ENCODE peak calls at places on chromosomes 13 and 19, in nine cellular contexts. R is left lobe of liver; L is stimulated activated CD8-positive, alpha-beta memory T cell treated with anti-CD3 and anti-CD28 coated beads, Interleukin-4, amount 100 ng/mL, for 48 hours; P is ecto neural progenitor cell; M is T-helper 2 cell; F is HuH-7; S is hypothalamus; X is M059J; Q is astrocyte of the spinal cord. E is an unnamed sample.

GRCh38 chr13:51557875-51558604 is 26.2 kb upstream of the WDFY2 start:
- DNase-seq in R (no peak), L (no peak), P (no peak), M (no peak), F (no peak), S (no peak), X (peak; percentile 65), Q (peak; percentile 75), E (no peak)

GRCh38 chr13:37127706-37128241 is 22.3 kb upstream of the CSNK1A1L start:
- DNase-seq in R (no peak), L (no peak), P (no peak), M (no peak), F (no peak), S (no peak), X (peak; percentile 74), Q (peak; percentile 95), E (no peak)

GRCh38 chr13:111031531-111031961 is 83.6 kb upstream of the ARHGEF7 start:
- DNase-seq in R (no peak), L (no peak), P (no peak), M (no peak), F (no peak), S (no peak), X (peak; percentile 90), Q (peak; percentile 67), E (no peak)

GRCh38 chr19:35264281-35265125 is 4.3 kb upstream of the USF2 start:
- DNase-seq in R (peak; percentile 40), L (peak; percentile 22), P (peak; percentile 31), M (no peak), F (no peak), S (no peak), X (no peak), Q (no peak), E (no peak)

GRCh38 chr19:49932731-49933131 is 3.4 kb upstream of the NUP62 start:
- DNase-seq in R (no peak), L (no peak), P (no peak), M (no peak), F (no peak), S (no peak), X (no peak), Q (no peak), E (no peak)

GRCh38 chr19:3146677-3147100 is 10.9 kb downstream of the GNA15 start:
- DNase-seq in R (no peak), L (peak; percentile 90), P (no peak), M (peak; percentile 63), F (peak; percentile 50), S (no peak), X (no peak), Q (no peak), E (no peak)

GRCh38 chr19:8973501-8974091 is 36.6 kb downstream of the MUC16 start:
- DNase-seq in R (no peak), L (no peak), P (no peak), M (no peak), F (peak; percentile 13), S (no peak), X (peak; percentile 18), Q (no peak), E (no peak)

GRCh38 chr13:32206097-32206740 is 108.9 kb downstream of the ZAR1L start:
- DNase-seq in R (no peak), L (no peak), P (no peak), M (no peak), F (no peak), S (no peak), X (peak; percentile 14), Q (no peak), E (no peak)

GRCh38 chr19:55619264-55619663 is 5.1 kb downstream of the ZNF784 start:
- DNase-seq in R (no peak), L (no peak), P (no peak), M (no peak), F (no peak), S (no peak), X (no peak), Q (no peak), E (no peak)

GRCh38 chr19:45402469-45403070 is 2.3 kb downstream of the PPP1R13L start:
- DNase-seq in R (no peak), L (peak; percentile 58), P (peak; percentile 83), M (no peak), F (peak; percentile 63), S (no peak), X (no peak), Q (no peak), E (no peak)

GRCh38 chr19:34989248-34989797 is 10.8 kb upstream of the GRAMD1A start:
- DNase-seq in R (no peak), L (no peak), P (no peak), M (no peak), F (no peak), S (no peak), X (no peak), Q (no peak), E (no peak)

GRCh38 chr19:51185069-51185867 is 39.6 kb upstream of the CD33 start:
- DNase-seq in R (no peak), L (no peak), P (no peak), M (no peak), F (no peak), S (no peak), X (no peak), Q (no peak), E (no peak)

GRCh38 chr19:53394522-53394973 is 401 bp upstream of the ZNF765 start:
- DNase-seq in R (peak; percentile 48), L (peak; percentile 24), P (peak; percentile 79), M (no peak), F (peak; percentile 31), S (peak; percentile 15), X (peak; percentile 83), Q (no peak), E (peak; percentile 22)

GRCh38 chr19:33781996-33782395 is 14.7 kb upstream of the KCTD15 start:
- DNase-seq in R (no peak), L (no peak), P (no peak), M (no peak), F (no peak), S (no peak), X (peak; percentile 38), Q (peak; percentile 27), E (no peak)

GRCh38 chr13:99287544-99287943 is 19.7 kb downstream of the GPR183 start:
- DNase-seq in R (no peak), L (no peak), P (no peak), M (no peak), F (no peak), S (no peak), X (no peak), Q (no peak), E (no peak)

GRCh38 chr13:112770504-112770903 is 80.7 kb downstream of the ATP11A start:
- DNase-seq in R (no peak), L (no peak), P (no peak), M (no peak), F (no peak), S (no peak), X (no peak), Q (no peak), E (no peak)

GRCh38 chr19:43430142-43430710 is 15.5 kb downstream of the TEX101 start:
- DNase-seq in R (no peak), L (no peak), P (no peak), M (no peak), F (no peak), S (no peak), X (peak; percentile 38), Q (no peak), E (no peak)

GRCh38 chr19:55447421-55448174 is 4.5 kb upstream of the SHISA7 start:
- DNase-seq in R (peak; percentile 46), L (no peak), P (no peak), M (no peak), F (peak; percentile 62), S (peak; percentile 27), X (peak; percentile 76), Q (peak; percentile 9), E (no peak)

GRCh38 chr19:46913852-46914430 is 53.1 kb downstream of the ARHGAP35 start:
- DNase-seq in R (no peak), L (no peak), P (no peak), M (no peak), F (peak; percentile 45), S (no peak), X (peak; percentile 80), Q (peak; percentile 71), E (no peak)

GRCh38 chr13:28059214-28059613 is 41.2 kb downstream of the FLT3 start:
- DNase-seq in R (peak; percentile 49), L (peak; percentile 65), P (peak; percentile 48), M (peak; percentile 10), F (peak; percentile 53), S (no peak), X (no peak), Q (no peak), E (peak; percentile 20)

GRCh38 chr19:5138606-5139594 is 170.0 kb downstream of the KDM4B start:
- DNase-seq in R (no peak), L (peak; percentile 91), P (no peak), M (peak; percentile 50), F (no peak), S (no peak), X (peak; percentile 93), Q (peak; percentile 87), E (no peak)

GRCh38 chr13:113900646-113901045 is 36.8 kb upstream of the GAS6 start:
- DNase-seq in R (no peak), L (peak; percentile 2), P (no peak), M (no peak), F (no peak), S (no peak), X (no peak), Q (no peak), E (no peak)

GRCh38 chr13:22198001-22198400 is 527.1 kb downstream of the FGF9 start:
- DNase-seq in R (no peak), L (no peak), P (no peak), M (no peak), F (no peak), S (no peak), X (no peak), Q (no peak), E (no peak)

GRCh38 chr13:59679239-59679638 is 484.5 kb downstream of the DIAPH3 start:
- DNase-seq in R (no peak), L (no peak), P (no peak), M (no peak), F (no peak), S (no peak), X (peak; percentile 22), Q (no peak), E (no peak)

GRCh38 chr13:95212962-95213850 is 88.0 kb downstream of the ABCC4 start:
- DNase-seq in R (no peak), L (no peak), P (no peak), M (no peak), F (no peak), S (no peak), X (peak; percentile 18), Q (no peak), E (no peak)

GRCh38 chr19:5178841-5179625 is 161.6 kb downstream of the PTPRS start:
- DNase-seq in R (no peak), L (no peak), P (no peak), M (no peak), F (no peak), S (no peak), X (no peak), Q (no peak), E (no peak)

GRCh38 chr19:43290568-43291359 is 21.4 kb upstream of the PSG9 start:
- DNase-seq in R (no peak), L (peak; percentile 47), P (no peak), M (no peak), F (no peak), S (no peak), X (peak; percentile 20), Q (peak; percentile 8), E (peak; percentile 2)

GRCh38 chr13:31538067-31539042 is 201.0 kb upstream of the RXFP2 start:
- DNase-seq in R (no peak), L (no peak), P (no peak), M (no peak), F (peak; percentile 8), S (no peak), X (peak; percentile 36), Q (peak; percentile 42), E (peak; percentile 7)

GRCh38 chr13:96460571-96460970 is 370.7 kb downstream of the HS6ST3 start:
- DNase-seq in R (no peak), L (no peak), P (no peak), M (no peak), F (no peak), S (no peak), X (peak; percentile 9), Q (no peak), E (no peak)

GRCh38 chr13:49298903-49299605 is 51.3 kb downstream of the CDADC1 start:
- DNase-seq in R (no peak), L (no peak), P (peak; percentile 38), M (no peak), F (no peak), S (no peak), X (no peak), Q (no peak), E (no peak)

GRCh38 chr19:40771101-40771539 is 4.2 kb upstream of the MIA start:
- DNase-seq in R (no peak), L (no peak), P (no peak), M (no peak), F (no peak), S (no peak), X (no peak), Q (no peak), E (no peak)